ENCODE peak calls at places on chromosomes 12 and 14, in six cellular contexts. K, T, C, X, A and H are unnamed samples.

GRCh38 chr14:92603309-92604257 is 90.0 kb downstream of the RIN3 start:
- DNase-seq in K (peak; percentile 74), T (no peak), C (no peak), X (no peak), A (peak; percentile 83), H (peak; percentile 82)

GRCh38 chr12:53062977-53063707 is 13.3 kb downstream of the TNS2 start:
- DNase-seq in K (peak; percentile 34), T (no peak), C (peak; percentile 6), X (no peak), A (no peak), H (no peak)

GRCh38 chr12:54721312-54721711 is 73.1 kb upstream of the DCD start:
- DNase-seq in K (no peak), T (no peak), C (no peak), X (no peak), A (no peak), H (no peak)

GRCh38 chr14:24064856-24065255 is 6.5 kb upstream of the CPNE6 start:
- DNase-seq in K (no peak), T (no peak), C (peak; percentile 31), X (no peak), A (no peak), H (no peak)

GRCh38 chr12:1339608-1340319 is 254.6 kb downstream of the FBXL14 start:
- DNase-seq in K (no peak), T (no peak), C (no peak), X (no peak), A (no peak), H (no peak)

GRCh38 chr14:66015046-66015780 is 471.0 kb upstream of the CCDC196 start:
- DNase-seq in K (no peak), T (no peak), C (no peak), X (no peak), A (no peak), H (no peak)

GRCh38 chr14:92917041-92917940 is 5.7 kb upstream of the CHGA start:
- DNase-seq in K (no peak), T (no peak), C (peak; percentile 91), X (no peak), A (no peak), H (no peak)

GRCh38 chr12:29847246-29847645 is 63.5 kb upstream of the TMTC1 start:
- DNase-seq in K (no peak), T (no peak), C (no peak), X (no peak), A (no peak), H (no peak)

GRCh38 chr14:63860146-63860545 is 7.3 kb downstream of the SYNE2 start:
- DNase-seq in K (no peak), T (no peak), C (no peak), X (no peak), A (no peak), H (no peak)

GRCh38 chr14:100376751-100377171 is 53.6 kb downstream of the SLC25A47 start:
- DNase-seq in K (no peak), T (no peak), C (no peak), X (no peak), A (peak; percentile 23), H (peak; percentile 3)

GRCh38 chr12:30546121-30546520 is 149.5 kb downstream of the IPO8 start:
- DNase-seq in K (no peak), T (no peak), C (no peak), X (no peak), A (no peak), H (no peak)

GRCh38 chr14:81529391-81529790 is 4.3 kb downstream of the SEL1L start:
- DNase-seq in K (no peak), T (no peak), C (no peak), X (peak; percentile 40), A (peak; percentile 63), H (no peak)

GRCh38 chr12:28568709-28569108 is 378.5 kb downstream of the CCDC91 start:
- DNase-seq in K (no peak), T (no peak), C (peak; percentile 32), X (no peak), A (no peak), H (no peak)

GRCh38 chr14:60175255-60175902 is 10.2 kb upstream of the DHRS7 start:
- DNase-seq in K (no peak), T (no peak), C (no peak), X (no peak), A (peak; percentile 27), H (no peak)

GRCh38 chr12:50690923-50691322 is 73.0 kb upstream of the ATF1 start:
- DNase-seq in K (peak; percentile 57), T (no peak), C (no peak), X (no peak), A (no peak), H (no peak)

GRCh38 chr14:35121026-35121886 is 534 bp downstream of the PPP2R3C start:
- DNase-seq in K (no peak), T (no peak), C (no peak), X (no peak), A (no peak), H (no peak)

GRCh38 chr14:65961004-65961403 is 525.2 kb upstream of the CCDC196 start:
- DNase-seq in K (peak; percentile 40), T (peak; percentile 75), C (peak; percentile 45), X (no peak), A (peak; percentile 7), H (peak; percentile 45)

GRCh38 chr12:2974560-2974971 is 15.4 kb downstream of the TEAD4 start:
- DNase-seq in K (no peak), T (peak; percentile 73), C (no peak), X (no peak), A (peak; percentile 37), H (no peak)

GRCh38 chr12:11785722-11786121 is 136.2 kb downstream of the ETV6 start:
- DNase-seq in K (no peak), T (no peak), C (no peak), X (no peak), A (peak; percentile 32), H (no peak)

GRCh38 chr14:59920378-59920683 is 387 bp downstream of the LRRC9 start:
- DNase-seq in K (no peak), T (no peak), C (no peak), X (no peak), A (no peak), H (no peak)

GRCh38 chr14:101961011-101961721 is 3.2 kb upstream of the DYNC1H1 start:
- DNase-seq in K (peak; percentile 79), T (peak; percentile 89), C (peak; percentile 82), X (peak; percentile 52), A (peak; percentile 76), H (peak; percentile 70)

GRCh38 chr14:95056476-95056875 is 100.9 kb downstream of the DICER1 start:
- DNase-seq in K (no peak), T (no peak), C (no peak), X (no peak), A (no peak), H (no peak)

GRCh38 chr14:78593949-78594348 is 423.8 kb downstream of the NRXN3 start:
- DNase-seq in K (no peak), T (no peak), C (no peak), X (no peak), A (no peak), H (no peak)

DNA sequence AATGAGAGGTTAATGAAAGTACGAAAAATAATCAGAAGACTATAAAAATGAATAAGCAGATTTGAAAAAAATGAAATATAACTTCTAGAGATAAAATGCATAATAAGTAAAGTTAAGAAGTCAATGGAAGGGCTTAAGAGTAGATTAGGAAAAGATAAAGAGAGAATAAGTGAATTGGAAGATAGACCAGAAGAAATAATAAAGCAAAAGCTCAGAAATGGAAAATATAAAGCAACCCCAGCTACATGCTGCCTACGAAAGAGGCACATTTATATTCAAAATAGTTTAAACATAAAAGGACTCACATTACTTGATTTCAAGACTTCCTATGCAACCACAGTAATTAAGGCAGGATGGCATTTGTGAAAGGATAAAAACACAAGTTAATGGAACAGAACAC is 19.9 kb downstream of the ZNF605 start:
- DNase-seq in K (no peak), T (no peak), C (no peak), X (no peak), A (no peak), H (no peak)
- H3K9me3 ChIP-seq in K (peaks cover 39% of the 10 kb centered on the region), T (peaks cover 49% of the 10 kb centered on the region), C (peaks cover 18% of the 10 kb centered on the region), X (peaks cover 6% of the 10 kb centered on the region), A (peaks cover 57% of the 10 kb centered on the region), H (peaks cover 4% of the 10 kb centered on the region)

GRCh38 chr12:34373926-34374325 is 351.6 kb downstream of the ALG10 start:
- DNase-seq in K (no peak), T (no peak), C (no peak), X (no peak), A (no peak), H (no peak)

GRCh38 chr12:34384693-34385092 is 362.4 kb downstream of the ALG10 start:
- DNase-seq in K (no peak), T (no peak), C (no peak), X (no peak), A (no peak), H (no peak)

GRCh38 chr12:34376133-34376799 is 354.0 kb downstream of the ALG10 start:
- DNase-seq in K (no peak), T (no peak), C (no peak), X (no peak), A (no peak), H (no peak)

GRCh38 chr12:34377243-34378035 is 355.1 kb downstream of the ALG10 start:
- DNase-seq in K (no peak), T (no peak), C (no peak), X (no peak), A (no peak), H (no peak)

GRCh38 chr12:34379142-34379541 is 356.8 kb downstream of the ALG10 start:
- DNase-seq in K (no peak), T (no peak), C (peak; percentile 38), X (no peak), A (no peak), H (no peak)
- H3K9me3 ChIP-seq in K (no peaks in the 10 kb centered on the region), T (peaks cover 95% of the 10 kb centered on the region), C (no peaks in the 10 kb centered on the region), X (no peaks in the 10 kb centered on the region), A (peaks cover 38% of the 10 kb centered on the region), H (no peaks in the 10 kb centered on the region)

DNA sequence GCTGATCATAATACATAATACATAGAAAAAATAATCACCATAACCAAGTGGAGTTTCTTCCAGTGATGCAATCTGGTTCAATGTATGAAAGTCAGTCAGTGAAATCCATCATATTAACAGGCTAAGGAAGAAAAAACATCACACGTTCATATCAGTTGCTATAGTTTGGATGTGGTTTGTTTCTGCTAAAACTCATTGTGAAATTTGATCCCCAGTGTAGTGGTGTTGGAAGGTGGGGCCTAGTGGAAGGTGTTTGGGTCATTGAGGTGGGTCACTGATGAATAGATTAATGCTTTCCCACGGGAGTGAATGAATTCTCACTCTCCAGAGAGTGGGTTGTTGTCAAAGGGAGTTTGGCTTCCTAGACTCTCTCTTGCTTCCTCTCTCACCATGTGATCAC is 84.6 kb upstream of the PTGDR start:
- DNase-seq in K (no peak), T (no peak), C (no peak), X (no peak), A (no peak), H (no peak)
- H3K9me3 ChIP-seq in K (no peaks in the 10 kb centered on the region), T (no peaks in the 10 kb centered on the region), C (no peaks in the 10 kb centered on the region), X (no peaks in the 10 kb centered on the region), A (peaks cover 5% of the 10 kb centered on the region), H (no peaks in the 10 kb centered on the region)

GRCh38 chr14:30129795-30130194 is 202.1 kb upstream of the PRKD1 start:
- DNase-seq in K (no peak), T (peak; percentile 31), C (no peak), X (no peak), A (peak; percentile 17), H (no peak)

DNA sequence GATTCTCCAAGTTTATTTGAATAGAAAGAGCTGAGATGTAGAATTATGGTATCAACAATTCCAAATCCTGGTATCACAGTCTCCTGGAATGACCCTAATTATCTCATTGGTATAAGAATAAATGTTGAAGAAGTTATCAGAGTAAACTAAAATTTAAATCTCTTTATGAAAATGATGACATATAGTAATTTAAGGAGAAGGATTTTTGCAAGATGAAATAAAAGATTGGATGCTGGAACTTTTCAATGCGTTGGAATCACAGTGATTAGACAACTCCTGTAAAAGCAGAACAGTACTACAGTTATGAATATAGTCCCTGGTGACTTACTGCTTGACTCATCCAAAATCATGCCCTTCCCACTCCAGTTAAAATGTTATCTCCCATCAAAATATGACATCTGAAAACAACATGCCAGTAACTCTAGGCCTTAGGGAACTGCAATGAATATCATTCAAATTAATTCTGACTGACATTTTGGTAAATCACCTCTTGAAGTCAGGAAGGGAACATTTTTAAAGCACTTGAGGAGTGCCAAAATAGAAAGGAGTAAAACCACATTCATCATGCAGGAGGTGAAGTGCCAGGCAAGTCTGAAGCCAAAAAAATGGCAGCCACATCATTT is 197.8 kb upstream of the PRKD1 start:
- DNase-seq in K (no peak), T (no peak), C (no peak), X (no peak), A (no peak), H (no peak)
- H3K9me3 ChIP-seq in K (no peaks in the 10 kb centered on the region), T (no peaks in the 10 kb centered on the region), C (no peaks in the 10 kb centered on the region), X (no peaks in the 10 kb centered on the region), A (no peaks in the 10 kb centered on the region), H (no peaks in the 10 kb centered on the region)